ENCODE peak calls at places on chromosome 3, in six cellular contexts. S is naive thymus-derived CD8-positive, alpha-beta T cell; K is effector CD4-positive, alpha-beta T cell; Q is activated CD4-positive, alpha-beta T cell treated with anti-CD3 and anti-CD28 coated beads, Interleukin-2, amount 50 U/mL, for 1 hour; Z is T-helper 1 cell; C is fibroblast of the conjunctiva. M is an unnamed sample.

GRCh38 chr3:69558912-69559311 is 173.0 kb upstream of the FRMD4B start:
- DNase-seq in S (no peak), K (no peak), Q (no peak), Z (no peak), C (peak), M (no peak)

GRCh38 chr3:52865994-52866393 is 31.2 kb upstream of the MUSTN1 start:
- DNase-seq in S (no peak), K (no peak), Q (no peak), Z (no peak), C (no peak), M (no peak)

GRCh38 chr3:149091983-149092382 is 5.7 kb upstream of the HLTF start:
- DNase-seq in S (no peak), K (no peak), Q (no peak), Z (no peak), C (no peak), M (no peak)

GRCh38 chr3:138348950-138349739 is 766 bp downstream of the MRAS start:
- DNase-seq in S (no peak), K (no peak), Q (no peak), Z (no peak), C (no peak), M (no peak)

GRCh38 chr3:82509106-82509842 is 747.8 kb upstream of the GBE1 start:
- DNase-seq in S (no peak), K (no peak), Q (no peak), Z (no peak), C (no peak), M (no peak)

GRCh38 chr3:190101320-190102117 is 19.2 kb downstream of the P3H2 start:
- DNase-seq in S (no peak), K (no peak), Q (no peak), Z (no peak), C (no peak), M (no peak)

GRCh38 chr3:65439641-65440040 is 599.1 kb downstream of the MAGI1 start:
- DNase-seq in S (no peak), K (no peak), Q (no peak), Z (no peak), C (peak), M (no peak)

GRCh38 chr3:146326875-146327543 is 76.1 kb upstream of the PLSCR4 start:
- DNase-seq in S (no peak), K (no peak), Q (no peak), Z (no peak), C (peak), M (no peak)

M was measured in CMK.